ENCODE peak calls at places on chromosomes 2 and 18, in six cellular contexts. V, D, U, S, N and X are unnamed samples.

GRCh38 chr2:104028066-104028465 is 825.8 kb upstream of the POU3F3 start:
- DNase-seq in V (no peak), D (no peak), U (no peak), S (no peak), N (no peak), X (no peak)

GRCh38 chr2:75516378-75517122 is 44.2 kb downstream of the EVA1A start:
- DNase-seq in V (no peak), D (no peak), U (no peak), S (no peak), N (no peak), X (no peak)

GRCh38 chr2:204441316-204441715 is 104.0 kb upstream of the PARD3B start:
- DNase-seq in V (no peak), D (no peak), U (no peak), S (no peak), N (no peak), X (no peak)

GRCh38 chr2:180124273-180124881 is 117.3 kb upstream of the CWC22 start:
- DNase-seq in V (peak; percentile 51), D (no peak), U (no peak), S (no peak), N (no peak), X (peak; percentile 79)

GRCh38 chr18:46843372-46843771 is 73.9 kb downstream of the PIAS2 start:
- DNase-seq in V (no peak), D (no peak), U (no peak), S (no peak), N (no peak), X (no peak)

GRCh38 chr2:100713106-100713505 is 106.8 kb upstream of the NPAS2 start:
- DNase-seq in V (no peak), D (no peak), U (no peak), S (no peak), N (no peak), X (no peak)

GRCh38 chr2:84768840-84769239 is 112.0 kb downstream of the TRABD2A start:
- DNase-seq in V (no peak), D (no peak), U (no peak), S (no peak), N (no peak), X (no peak)

GRCh38 chr18:52902188-52902587 is 562.2 kb downstream of the DCC start:
- DNase-seq in V (no peak), D (no peak), U (no peak), S (no peak), N (no peak), X (no peak)

GRCh38 chr2:28751956-28752607 is 452 bp downstream of the PPP1CB start:
- DNase-seq in V (no peak), D (no peak), U (no peak), S (no peak), N (no peak), X (peak; percentile 13)

GRCh38 chr2:141959941-141960340 is 170.9 kb downstream of the LRP1B start:
- DNase-seq in V (no peak), D (no peak), U (no peak), S (no peak), N (no peak), X (no peak)

GRCh38 chr2:178277741-178278197 is 83.5 kb downstream of the OSBPL6 start:
- DNase-seq in V (no peak), D (no peak), U (no peak), S (no peak), N (no peak), X (peak; percentile 35)

GRCh38 chr2:44429034-44429433 is 67.3 kb downstream of the CAMKMT start:
- DNase-seq in V (no peak), D (no peak), U (no peak), S (no peak), N (no peak), X (peak; percentile 41)

GRCh38 chr2:102172749-102173148 is 14.1 kb upstream of the IL1RL2 start:
- DNase-seq in V (no peak), D (no peak), U (no peak), S (no peak), N (no peak), X (no peak)

GRCh38 chr2:240512109-240512485 is 45.7 kb downstream of the ANKMY1 start:
- DNase-seq in V (no peak), D (no peak), U (no peak), S (no peak), N (peak; percentile 21), X (no peak)

GRCh38 chr2:189592353-189592984 is 11.9 kb upstream of the SLC40A1 start:
- DNase-seq in V (no peak), D (no peak), U (no peak), S (no peak), N (no peak), X (no peak)

GRCh38 chr2:240502430-240503121 is 55.2 kb downstream of the ANKMY1 start:
- DNase-seq in V (no peak), D (no peak), U (peak; percentile 10), S (peak; percentile 72), N (peak; percentile 11), X (no peak)

GRCh38 chr18:56062931-56063330 is 474.9 kb upstream of the TCF4 start:
- DNase-seq in V (no peak), D (no peak), U (no peak), S (no peak), N (no peak), X (no peak)

GRCh38 chr2:217086038-217086522 is 226.2 kb upstream of the TNP1 start:
- DNase-seq in V (no peak), D (no peak), U (no peak), S (no peak), N (no peak), X (no peak)

GRCh38 chr2:177783835-177784448 is 288.6 kb downstream of the PDE11A start:
- DNase-seq in V (no peak), D (peak; percentile 55), U (peak; percentile 28), S (no peak), N (no peak), X (peak; percentile 56)

GRCh38 chr2:232588680-232589585 is 38.4 kb downstream of the EIF4E2 start:
- DNase-seq in V (no peak), D (peak; percentile 32), U (peak; percentile 59), S (no peak), N (peak; percentile 61), X (peak; percentile 64)

GRCh38 chr2:42139141-42139540 is 30.0 kb upstream of the EML4 start:
- DNase-seq in V (no peak), D (no peak), U (no peak), S (no peak), N (no peak), X (no peak)

GRCh38 chr2:141015339-141016047 is 1115.3 kb downstream of the LRP1B start:
- DNase-seq in V (no peak), D (no peak), U (no peak), S (no peak), N (no peak), X (no peak)

GRCh38 chr2:105437708-105438103 is 38.9 kb upstream of the FHL2 start:
- DNase-seq in V (no peak), D (no peak), U (no peak), S (no peak), N (no peak), X (peak; percentile 43)

GRCh38 chr2:105442721-105443120 is 43.9 kb upstream of the FHL2 start:
- DNase-seq in V (no peak), D (no peak), U (no peak), S (no peak), N (no peak), X (no peak)

GRCh38 chr2:105439130-105439529 is 40.3 kb upstream of the FHL2 start:
- DNase-seq in V (no peak), D (no peak), U (no peak), S (no peak), N (no peak), X (no peak)

GRCh38 chr2:105442056-105442455 is 43.2 kb upstream of the FHL2 start:
- DNase-seq in V (no peak), D (no peak), U (no peak), S (no peak), N (no peak), X (no peak)

GRCh38 chr2:105438104-105438929 is 39.5 kb upstream of the FHL2 start:
- DNase-seq in V (no peak), D (no peak), U (no peak), S (no peak), N (peak; percentile 61), X (peak; percentile 49)
- H3K4me3 ChIP-seq in V (no peak overlapping the region), D (no peak overlapping the region), U (no peak overlapping the region), S (no peak overlapping the region), N (peak overlapping the region; percentile 33), X (no peak overlapping the region)

GRCh38 chr2:186542002-186542401 is 47.9 kb upstream of the ITGAV start:
- DNase-seq in V (no peak), D (no peak), U (no peak), S (no peak), N (no peak), X (no peak)

GRCh38 chr2:186543561-186544131 is 46.2 kb upstream of the ITGAV start:
- DNase-seq in V (no peak), D (peak; percentile 75), U (no peak), S (no peak), N (no peak), X (peak; percentile 68)

GRCh38 chr2:186540971-186541370 is 48.9 kb upstream of the ITGAV start:
- DNase-seq in V (no peak), D (peak; percentile 31), U (no peak), S (no peak), N (no peak), X (no peak)

GRCh38 chr2:186546842-186547241 is 43.0 kb upstream of the ITGAV start:
- DNase-seq in V (no peak), D (peak; percentile 60), U (no peak), S (no peak), N (no peak), X (peak; percentile 52)

GRCh38 chr2:186544255-186544675 is 45.6 kb upstream of the ITGAV start:
- DNase-seq in V (peak; percentile 10), D (peak; percentile 51), U (no peak), S (no peak), N (no peak), X (peak; percentile 96)
- H3K4me3 ChIP-seq in V (peak overlapping the region; percentile 9), D (no peak overlapping the region), U (no peak overlapping the region), S (no peak overlapping the region), N (no peak overlapping the region), X (no peak overlapping the region)

GRCh38 chr2:185132501-185133041 is 534.2 kb downstream of the ZNF804A start:
- DNase-seq in V (no peak), D (no peak), U (no peak), S (peak; percentile 75), N (no peak), X (no peak)

GRCh38 chr2:185128331-185128730 is 530.0 kb downstream of the ZNF804A start:
- DNase-seq in V (no peak), D (no peak), U (no peak), S (no peak), N (no peak), X (no peak)

GRCh38 chr2:185130685-185131084 is 532.4 kb downstream of the ZNF804A start:
- DNase-seq in V (no peak), D (no peak), U (no peak), S (no peak), N (no peak), X (no peak)

DNA sequence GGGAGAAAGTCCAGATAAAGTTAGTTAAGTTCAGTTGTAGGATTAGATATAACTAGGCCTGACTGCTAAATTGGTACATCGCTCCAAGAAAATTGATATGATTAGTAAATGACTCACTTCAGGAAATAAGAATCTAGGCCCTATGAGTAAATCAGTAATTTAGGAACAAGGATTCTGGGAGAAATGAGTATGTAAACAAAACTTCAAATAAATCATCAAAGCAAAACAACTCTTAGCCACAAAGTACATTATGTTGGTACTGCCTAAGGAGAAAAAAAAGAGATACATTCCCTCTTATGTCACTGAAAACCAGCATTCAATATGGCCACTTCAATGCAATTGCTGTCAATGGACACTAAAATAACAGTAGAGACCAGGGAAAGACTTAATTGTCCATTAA is 529.1 kb downstream of the ZNF804A start:
- DNase-seq in V (no peak), D (no peak), U (no peak), S (no peak), N (no peak), X (no peak)
- H3K4me3 ChIP-seq in V (no peak overlapping the region), D (no peak overlapping the region), U (no peak overlapping the region), S (no peak overlapping the region), N (no peak overlapping the region), X (no peak overlapping the region)

GRCh38 chr2:219851801-219852481 is 224.5 kb downstream of the SLC4A3 start:
- DNase-seq in V (no peak), D (peak; percentile 13), U (no peak), S (peak; percentile 57), N (no peak), X (peak; percentile 2)
- H3K4me3 ChIP-seq in V (no peak overlapping the region), D (peak overlapping the region; percentile 41), U (no peak overlapping the region), S (no peak overlapping the region), N (no peak overlapping the region), X (no peak overlapping the region)